ENCODE peak calls at places on chromosomes 3 and 15, in four cellular contexts. I, X, U and A are unnamed samples.

GRCh38 chr15:66565731-66566130 is at the start of gene LCTL:
- DNase-seq in U (no peak), X (peak; percentile 75), I (peak; percentile 42), A (peak; percentile 48)

GRCh38 chr3:178062126-178062525 is 474.1 kb upstream of the KCNMB2 start:
- DNase-seq in X (no peak), U (no peak), I (no peak), A (peak; percentile 43)

GRCh38 chr3:194575484-194576210 is 57.6 kb downstream of the TMEM44 start:
- DNase-seq in X (no peak), I (peak; percentile 78), U (no peak), A (no peak)

GRCh38 chr3:113717818-113718217 is 21.4 kb upstream of the USF3 start:
- DNase-seq in I (no peak), U (no peak), X (no peak), A (no peak)

GRCh38 chr15:56767315-56767714 is 34.0 kb upstream of the ZNF280D start:
- DNase-seq in U (no peak), I (no peak), X (no peak), A (no peak)

GRCh38 chr3:56962200-56962599 is 98.3 kb upstream of the SPATA12 start:
- DNase-seq in U (no peak), I (no peak), X (no peak), A (no peak)

GRCh38 chr15:34342737-34343575 is at the start of the genes NOP10 and NUTM1:
- DNase-seq in X (peak; percentile 93), U (peak; percentile 97), I (peak; percentile 93), A (peak; percentile 86)

GRCh38 chr3:46929324-46929723 is 47.2 kb downstream of the CCDC12 start:
- DNase-seq in I (no peak), U (peak; percentile 76), X (no peak), A (no peak)

DNA sequence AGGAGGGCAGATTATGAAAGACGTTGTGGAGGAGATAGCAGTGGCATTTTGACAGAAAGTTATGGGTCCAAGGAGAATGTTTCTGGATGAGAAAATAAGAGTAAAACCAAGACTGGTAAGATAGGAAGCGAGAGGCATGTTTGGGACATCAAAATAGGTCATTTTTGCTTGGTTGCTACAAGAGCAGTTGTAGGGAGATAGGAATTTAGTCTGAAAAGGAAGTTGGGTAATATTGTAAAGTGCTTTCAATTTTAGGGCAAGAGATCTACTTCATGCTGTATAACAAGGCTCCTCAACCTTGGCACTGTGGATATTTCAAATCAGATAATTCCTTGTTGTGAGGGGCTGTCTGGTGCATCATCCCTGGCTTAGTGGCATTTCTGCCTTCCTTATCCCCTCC is 118.0 kb upstream of the DPH6 start:
- DNase-seq in I (no peak), X (no peak), U (no peak), A (no peak)
- TF ChIP-seq CTCF in I (no peak), X (no peak), U (no peak), A (no peak)

GRCh38 chr15:40081691-40082194 is 26.9 kb downstream of the BMF start:
- DNase-seq in X (peak; percentile 73), I (peak; percentile 69), U (peak; percentile 80), A (no peak)
- H3K4me3 ChIP-seq in X (peak overlapping the region; percentile 3), I (peak overlapping the region; percentile 19), U (peak overlapping the region; percentile 5), A (peak overlapping the region; percentile 11)

DNA sequence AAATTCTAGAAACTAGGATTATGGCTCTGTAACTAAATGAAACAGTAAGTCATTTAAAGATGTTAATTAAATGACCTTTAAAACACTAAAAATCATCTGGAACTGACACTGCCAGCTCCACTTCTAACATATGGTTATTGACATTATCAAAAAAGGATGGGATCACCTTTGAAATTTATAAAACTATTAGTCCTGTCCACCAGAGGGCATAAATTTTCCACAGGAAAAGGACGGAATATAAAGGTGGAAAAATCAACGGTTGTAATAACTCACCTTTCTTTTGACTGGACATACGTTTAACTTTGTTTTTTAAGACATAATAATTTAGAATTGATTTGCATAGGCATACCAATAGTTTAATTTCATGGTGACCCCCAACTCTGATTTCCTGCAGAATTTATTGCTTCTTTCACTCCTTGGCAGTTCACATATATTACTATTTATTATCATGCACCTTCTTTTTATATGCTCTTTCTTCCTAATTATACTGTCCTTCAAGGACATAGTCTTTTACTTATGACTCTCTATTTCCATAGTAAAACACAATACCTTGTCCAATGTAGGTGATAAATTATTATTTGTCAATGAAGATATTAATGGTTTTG is 345.7 kb downstream of the CADM2 start:
- DNase-seq in X (peak; percentile 8), I (no peak), U (no peak), A (peak; percentile 1)
- TF ChIP-seq CTCF in X (peak; percentile 31), I (peak; percentile 46), U (no peak), A (peak; percentile 20)

GRCh38 chr3:130849111-130849552 is 44.8 kb upstream of the ATP2C1 start:
- DNase-seq in X (no peak), I (no peak), U (peak; percentile 79), A (no peak)

GRCh38 chr3:130854208-130854864 is 39.5 kb upstream of the ATP2C1 start:
- DNase-seq in U (no peak), I (no peak), X (no peak), A (no peak)

GRCh38 chr3:130846181-130846580 is 47.7 kb upstream of the ATP2C1 start:
- DNase-seq in I (no peak), U (no peak), X (no peak), A (no peak)

GRCh38 chr3:130850846-130851245 is 43.0 kb upstream of the ATP2C1 start:
- DNase-seq in I (no peak), X (no peak), U (no peak), A (no peak)

DNA sequence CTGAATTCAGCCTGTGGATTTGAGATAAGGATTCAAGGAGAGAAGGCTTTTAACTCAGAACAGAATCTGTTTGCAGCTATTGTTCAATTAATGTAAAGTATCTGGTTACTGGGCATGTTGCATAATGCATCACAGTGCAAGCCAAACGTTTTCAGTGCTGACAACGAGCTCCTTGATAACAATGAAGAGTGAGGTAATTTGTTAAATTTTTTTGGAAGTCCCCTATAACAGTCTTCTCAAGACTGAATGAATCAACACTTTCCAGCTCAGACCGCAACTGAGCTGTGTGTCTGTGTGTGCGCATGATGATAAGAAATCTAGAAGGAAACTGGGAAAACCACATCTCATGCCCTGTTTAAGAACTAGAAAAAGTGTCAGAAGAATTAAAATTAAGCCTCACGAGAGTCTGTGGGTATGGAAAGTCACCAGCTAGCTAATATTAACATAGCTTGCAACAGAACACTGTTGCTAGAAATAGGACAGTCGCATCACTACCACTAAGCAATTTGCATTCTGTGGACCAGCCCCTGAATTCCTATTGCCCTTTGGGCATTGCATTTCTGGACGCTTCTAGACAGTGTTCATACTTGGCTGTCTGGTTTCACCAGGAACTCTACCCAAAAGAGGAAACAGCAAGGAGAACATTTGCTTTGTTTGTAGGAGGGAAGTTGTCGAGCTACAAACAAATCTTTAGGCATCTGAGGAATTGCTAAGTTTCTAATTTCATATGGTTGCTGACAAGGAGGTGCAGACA is 43.7 kb upstream of the ATP2C1 start:
- DNase-seq in X (peak; percentile 56), I (no peak), U (no peak), A (peak; percentile 48)
- H3K4me3 ChIP-seq in X (no peak overlapping the region), I (no peak overlapping the region), U (no peak overlapping the region), A (no peak overlapping the region)

GRCh38 chr15:91320106-91320505 is 220.0 kb downstream of the SV2B start:
- DNase-seq in U (no peak), I (no peak), X (no peak), A (no peak)

GRCh38 chr15:91319715-91320059 is 219.6 kb downstream of the SV2B start:
- DNase-seq in X (no peak), I (no peak), U (no peak), A (no peak)

GRCh38 chr15:91318976-91319714 is 219.1 kb downstream of the SV2B start:
- DNase-seq in X (no peak), I (no peak), U (no peak), A (no peak)

GRCh38 chr15:91311986-91312385 is 211.9 kb downstream of the SV2B start:
- DNase-seq in X (no peak), U (no peak), I (no peak), A (no peak)

DNA sequence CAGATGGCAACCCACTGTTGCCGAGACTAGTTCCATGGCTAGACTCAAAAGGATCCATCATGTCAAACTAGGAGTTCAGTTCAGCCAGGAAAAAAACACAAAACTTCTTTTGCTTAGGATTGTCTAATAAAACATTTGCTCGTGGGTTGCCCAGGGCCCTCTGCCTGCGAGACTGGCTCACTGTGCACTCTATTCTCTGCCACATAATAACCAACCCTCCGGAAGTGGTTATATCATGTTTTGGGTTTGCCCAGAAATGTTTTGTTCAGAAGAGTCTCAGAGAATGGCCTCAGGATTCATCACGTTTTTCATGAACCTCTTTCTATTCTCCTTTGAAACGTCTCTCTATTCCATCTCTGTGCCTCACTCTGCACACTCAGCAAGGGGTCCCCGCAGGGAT is 216.1 kb downstream of the SV2B start:
- DNase-seq in U (no peak), X (no peak), I (no peak), A (no peak)
- TF ChIP-seq CTCF in U (no peak), X (no peak), I (no peak), A (no peak)

DNA sequence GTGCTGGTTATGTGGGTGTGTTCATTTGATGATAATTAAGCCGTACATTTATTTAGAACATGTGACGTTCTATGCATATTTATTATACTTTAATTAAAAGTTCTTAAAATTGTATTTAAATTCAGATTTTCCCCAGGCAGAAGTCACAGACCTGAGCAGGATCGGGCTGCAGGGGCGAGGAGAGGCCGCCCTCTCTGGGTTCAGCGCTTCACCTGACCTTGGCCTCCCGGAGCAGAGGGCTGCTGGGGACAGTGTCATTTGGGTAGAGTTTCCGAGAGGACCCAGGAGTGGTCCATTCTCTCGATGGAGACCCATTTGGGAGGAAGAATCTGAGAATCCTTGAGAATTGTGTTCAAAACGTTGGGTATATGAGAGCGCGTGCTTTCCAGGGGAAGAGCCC is 12.0 kb upstream of the TOPBP1 start:
- DNase-seq in I (no peak), U (no peak), X (no peak), A (no peak)
- H3K4me3 ChIP-seq in I (peak overlapping the region; percentile 36), U (no peak overlapping the region), X (no peak overlapping the region), A (no peak overlapping the region)

GRCh38 chr3:71315431-71315830 is 268.1 kb downstream of the FOXP1 start:
- DNase-seq in U (no peak), X (no peak), I (no peak), A (no peak)
- TF ChIP-seq CTCF in U (no peak), X (no peak), I (no peak), A (no peak)

GRCh38 chr3:11146771-11147363 is 7.4 kb upstream of the HRH1 start:
- DNase-seq in U (no peak), X (no peak), I (no peak), A (no peak)
- H3K4me3 ChIP-seq in U (no peak overlapping the region), X (no peak overlapping the region), I (no peak overlapping the region), A (no peak overlapping the region)

DNA sequence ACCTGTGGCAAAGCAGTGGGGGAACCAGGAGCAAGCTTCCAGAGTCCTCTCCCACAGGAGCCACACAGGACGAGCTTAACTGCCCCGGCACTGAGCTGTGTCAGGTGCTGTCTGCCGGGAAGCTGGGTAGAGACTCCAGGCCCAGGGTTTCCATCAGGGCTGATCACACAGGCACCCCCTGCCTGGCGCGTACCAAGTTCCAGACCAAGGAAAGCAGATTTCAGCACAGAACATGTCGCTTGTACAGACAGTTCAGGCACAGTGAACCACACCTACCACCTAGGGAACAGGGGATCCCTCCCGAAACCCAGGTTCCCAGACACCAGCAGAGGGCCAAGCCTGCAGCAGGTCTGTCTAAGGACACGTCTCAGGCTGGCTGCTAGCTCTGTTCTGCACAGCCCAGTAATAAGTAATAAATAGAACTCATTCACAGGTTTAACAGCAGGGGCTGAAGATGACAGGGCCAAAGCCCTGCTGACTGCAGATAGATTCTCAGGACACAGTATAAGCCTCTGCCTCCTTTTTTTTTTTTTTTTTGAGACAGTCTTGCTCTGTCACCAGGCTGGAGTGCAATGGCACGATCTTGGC is 30.2 kb upstream of the OCA2 start:
- DNase-seq in U (no peak), I (no peak), X (no peak), A (no peak)
- TF ChIP-seq CTCF in U (no peak), I (no peak), X (no peak), A (no peak)